ENCODE peak calls at places on chromosomes 2 and 18, in nine cellular contexts. X, A, B, N, R, D, I, Z and V are unnamed samples.

GRCh38 chr2:120495586-120495985 is 149.7 kb downstream of the INHBB start:
- DNase-seq in X (no peak), A (no peak), B (no peak), N (no peak), R (no peak), D (no peak), I (no peak), Z (no peak), V (no peak)

GRCh38 chr2:147980940-147981339 is 39.6 kb downstream of the ORC4 start:
- DNase-seq in X (no peak), A (no peak), B (no peak), N (no peak), R (no peak), D (no peak), I (no peak), Z (no peak), V (no peak)

GRCh38 chr18:50678651-50679415 is 118.9 kb downstream of the MAPK4 start:
- DNase-seq in X (no peak), A (no peak), B (no peak), N (no peak), R (no peak), D (no peak), I (no peak), Z (no peak), V (no peak)

GRCh38 chr2:201881731-201882130 is 75.4 kb downstream of the CDK15 start:
- DNase-seq in X (no peak), A (no peak), B (no peak), N (no peak), R (no peak), D (no peak), I (no peak), Z (no peak), V (no peak)

GRCh38 chr2:57330447-57330846 is 716.2 kb upstream of the VRK2 start:
- DNase-seq in X (no peak), A (peak; percentile 8), B (no peak), N (no peak), R (no peak), D (no peak), I (peak; percentile 65), Z (no peak), V (no peak)

GRCh38 chr2:75506131-75506697 is 54.5 kb downstream of the EVA1A start:
- DNase-seq in X (no peak), A (no peak), B (no peak), N (no peak), R (no peak), D (no peak), I (no peak), Z (no peak), V (no peak)

GRCh38 chr2:112023707-112024106 is 31.4 kb upstream of the TMEM87B start:
- DNase-seq in X (no peak), A (no peak), B (no peak), N (no peak), R (no peak), D (no peak), I (no peak), Z (no peak), V (no peak)

GRCh38 chr2:170467568-170468422 is 247.3 kb upstream of the SP5 start:
- DNase-seq in X (no peak), A (no peak), B (peak; percentile 1), N (no peak), R (no peak), D (no peak), I (peak; percentile 26), Z (no peak), V (no peak)

GRCh38 chr18:48801728-48802542 is 148.8 kb downstream of the SMAD7 start:
- DNase-seq in X (no peak), A (no peak), B (no peak), N (no peak), R (no peak), D (no peak), I (no peak), Z (peak; percentile 30), V (no peak)

GRCh38 chr2:152506843-152507242 is 171.9 kb downstream of the FMNL2 start:
- DNase-seq in X (no peak), A (peak; percentile 57), B (no peak), N (no peak), R (no peak), D (no peak), I (peak; percentile 88), Z (no peak), V (peak; percentile 38)

GRCh38 chr2:118062048-118062447 is 26.2 kb upstream of the INSIG2 start:
- DNase-seq in X (no peak), A (peak; percentile 67), B (peak; percentile 22), N (no peak), R (no peak), D (no peak), I (no peak), Z (no peak), V (peak; percentile 11)

GRCh38 chr2:73260338-73260984 is 23.8 kb downstream of the FBXO41 start:
- DNase-seq in X (no peak), A (no peak), B (peak; percentile 28), N (no peak), R (peak; percentile 88), D (no peak), I (peak; percentile 58), Z (peak; percentile 54), V (peak; percentile 56)

GRCh38 chr2:177403822-177404221 is 11.2 kb downstream of the AGPS start:
- DNase-seq in X (no peak), A (no peak), B (no peak), N (no peak), R (no peak), D (no peak), I (peak; percentile 38), Z (no peak), V (no peak)

GRCh38 chr2:177929662-177930522 is 142.7 kb downstream of the PDE11A start:
- DNase-seq in X (no peak), A (no peak), B (no peak), N (no peak), R (no peak), D (no peak), I (peak; percentile 22), Z (no peak), V (no peak)